ENCODE peak calls at places on chromosomes 2 and 18, in nine cellular contexts. One of them, this sample, is unnamed.

GRCh38 chr2:201674298-201674697 is 24.1 kb downstream of the MPP4 start:
- DNase-seq in upper lobe of left lung: no peak
- DNase-seq in HepG2: no peak
- DNase-seq in A549: no peak
- DNase-seq in esophagus muscularis mucosa: no peak
- DNase-seq in stomach: no peak
- DNase-seq in tibial nerve: no peak
- DNase-seq in suprapubic skin: no peak
- DNase-seq in GM12878: no peak
- DNase-seq in this sample: no peak

GRCh38 chr2:233450854-233451575 is 96.7 kb downstream of the DGKD start:
- DNase-seq in GM12878: no peak
- DNase-seq in A549: no peak
- DNase-seq in tibial nerve: no peak
- DNase-seq in esophagus muscularis mucosa: no peak
- DNase-seq in upper lobe of left lung: peak
- DNase-seq in stomach: no peak
- DNase-seq in HepG2: no peak
- DNase-seq in suprapubic skin: peak
- DNase-seq in this sample: no peak

GRCh38 chr2:170204561-170204960 is 26.6 kb downstream of the MYO3B start:
- DNase-seq in A549: no peak
- DNase-seq in esophagus muscularis mucosa: no peak
- DNase-seq in HepG2: no peak
- DNase-seq in suprapubic skin: no peak
- DNase-seq in tibial nerve: no peak
- DNase-seq in stomach: no peak
- DNase-seq in GM12878: no peak
- DNase-seq in upper lobe of left lung: no peak
- DNase-seq in this sample: no peak

GRCh38 chr2:173264152-173264551 is 90.5 kb upstream of the CDCA7 start:
- DNase-seq in esophagus muscularis mucosa: no peak
- DNase-seq in upper lobe of left lung: no peak
- DNase-seq in tibial nerve: no peak
- DNase-seq in stomach: no peak
- DNase-seq in HepG2: no peak
- DNase-seq in suprapubic skin: no peak
- DNase-seq in A549: no peak
- DNase-seq in GM12878: no peak
- DNase-seq in this sample: no peak

GRCh38 chr18:55323051-55323994 is 264.7 kb downstream of the TCF4 start:
- DNase-seq in stomach: no peak
- DNase-seq in tibial nerve: no peak
- DNase-seq in suprapubic skin: no peak
- DNase-seq in esophagus muscularis mucosa: no peak
- DNase-seq in HepG2: no peak
- DNase-seq in GM12878: no peak
- DNase-seq in A549: no peak
- DNase-seq in upper lobe of left lung: no peak
- DNase-seq in this sample: no peak

GRCh38 chr2:121810959-121811853 is 55.8 kb downstream of the TSN start:
- DNase-seq in A549: peak
- DNase-seq in HepG2: peak
- DNase-seq in GM12878: no peak
- DNase-seq in tibial nerve: peak
- DNase-seq in suprapubic skin: no peak
- DNase-seq in esophagus muscularis mucosa: no peak
- DNase-seq in stomach: peak
- DNase-seq in upper lobe of left lung: no peak
- DNase-seq in this sample: peak

GRCh38 chr2:126208266-126208665 is 447.7 kb upstream of the GYPC start:
- DNase-seq in GM12878: no peak
- DNase-seq in esophagus muscularis mucosa: no peak
- DNase-seq in tibial nerve: no peak
- DNase-seq in stomach: no peak
- DNase-seq in upper lobe of left lung: no peak
- DNase-seq in A549: no peak
- DNase-seq in HepG2: no peak
- DNase-seq in suprapubic skin: no peak
- DNase-seq in this sample: no peak

GRCh38 chr18:79454034-79454735 is 58.5 kb downstream of the NFATC1 start:
- DNase-seq in HepG2: no peak
- DNase-seq in tibial nerve: no peak
- DNase-seq in suprapubic skin: no peak
- DNase-seq in GM12878: no peak
- DNase-seq in upper lobe of left lung: peak
- DNase-seq in esophagus muscularis mucosa: no peak
- DNase-seq in A549: no peak
- DNase-seq in stomach: no peak
- DNase-seq in this sample: no peak

GRCh38 chr2:74632209-74632938 is 15.8 kb downstream of the M1AP start:
- DNase-seq in HepG2: no peak
- DNase-seq in GM12878: no peak
- DNase-seq in tibial nerve: no peak
- DNase-seq in stomach: no peak
- DNase-seq in suprapubic skin: no peak
- DNase-seq in esophagus muscularis mucosa: no peak
- DNase-seq in A549: peak
- DNase-seq in upper lobe of left lung: no peak
- DNase-seq in this sample: no peak

GRCh38 chr2:234840336-234840735 is 111.5 kb upstream of the SH3BP4 start:
- DNase-seq in HepG2: peak
- DNase-seq in suprapubic skin: no peak
- DNase-seq in upper lobe of left lung: no peak
- DNase-seq in tibial nerve: peak
- DNase-seq in A549: peak
- DNase-seq in stomach: no peak
- DNase-seq in GM12878: no peak
- DNase-seq in esophagus muscularis mucosa: no peak
- DNase-seq in this sample: peak

GRCh38 chr18:36769611-36770314 is 59.0 kb downstream of the TPGS2 start:
- DNase-seq in stomach: no peak
- DNase-seq in esophagus muscularis mucosa: peak
- DNase-seq in HepG2: peak
- DNase-seq in upper lobe of left lung: peak
- DNase-seq in A549: peak
- DNase-seq in GM12878: no peak
- DNase-seq in suprapubic skin: no peak
- DNase-seq in tibial nerve: no peak
- DNase-seq in this sample: no peak

GRCh38 chr2:120177011-120177621 is 46.1 kb downstream of the TMEM185B start:
- DNase-seq in A549: no peak
- DNase-seq in suprapubic skin: no peak
- DNase-seq in esophagus muscularis mucosa: no peak
- DNase-seq in upper lobe of left lung: peak
- DNase-seq in GM12878: peak
- DNase-seq in tibial nerve: no peak
- DNase-seq in HepG2: no peak
- DNase-seq in stomach: peak
- DNase-seq in this sample: peak

GRCh38 chr2:38439807-38440300 is 62.8 kb upstream of the ATL2 start:
- DNase-seq in esophagus muscularis mucosa: no peak
- DNase-seq in suprapubic skin: no peak
- DNase-seq in HepG2: no peak
- DNase-seq in upper lobe of left lung: no peak
- DNase-seq in A549: no peak
- DNase-seq in GM12878: no peak
- DNase-seq in tibial nerve: no peak
- DNase-seq in stomach: no peak
- DNase-seq in this sample: no peak

GRCh38 chr2:140508756-140509155 is 1622.1 kb downstream of the LRP1B start:
- DNase-seq in suprapubic skin: no peak
- DNase-seq in stomach: no peak
- DNase-seq in GM12878: no peak
- DNase-seq in upper lobe of left lung: no peak
- DNase-seq in esophagus muscularis mucosa: no peak
- DNase-seq in A549: no peak
- DNase-seq in HepG2: no peak
- DNase-seq in tibial nerve: no peak
- DNase-seq in this sample: no peak

GRCh38 chr2:233142355-233142897 is 82.3 kb downstream of the INPP5D start:
- DNase-seq in upper lobe of left lung: no peak
- DNase-seq in stomach: no peak
- DNase-seq in tibial nerve: no peak
- DNase-seq in GM12878: peak
- DNase-seq in A549: no peak
- DNase-seq in esophagus muscularis mucosa: no peak
- DNase-seq in HepG2: no peak
- DNase-seq in suprapubic skin: no peak
- DNase-seq in this sample: no peak

GRCh38 chr2:151973013-151973900 is 125.6 kb downstream of the CACNB4 start:
- DNase-seq in HepG2: peak
- DNase-seq in suprapubic skin: no peak
- DNase-seq in esophagus muscularis mucosa: no peak
- DNase-seq in stomach: no peak
- DNase-seq in GM12878: no peak
- DNase-seq in upper lobe of left lung: no peak
- DNase-seq in tibial nerve: no peak
- DNase-seq in A549: no peak
- DNase-seq in this sample: no peak
- TF ChIP-seq EP300 in HepG2: no peak
- TF ChIP-seq EP300 in suprapubic skin: no peak
- TF ChIP-seq EP300 in esophagus muscularis mucosa: no peak
- TF ChIP-seq EP300 in stomach: no peak
- TF ChIP-seq EP300 in GM12878: no peak
- TF ChIP-seq EP300 in upper lobe of left lung: no peak
- TF ChIP-seq EP300 in tibial nerve: no peak
- TF ChIP-seq EP300 in A549: no peak
- TF ChIP-seq EP300 in this sample: no peak

DNA sequence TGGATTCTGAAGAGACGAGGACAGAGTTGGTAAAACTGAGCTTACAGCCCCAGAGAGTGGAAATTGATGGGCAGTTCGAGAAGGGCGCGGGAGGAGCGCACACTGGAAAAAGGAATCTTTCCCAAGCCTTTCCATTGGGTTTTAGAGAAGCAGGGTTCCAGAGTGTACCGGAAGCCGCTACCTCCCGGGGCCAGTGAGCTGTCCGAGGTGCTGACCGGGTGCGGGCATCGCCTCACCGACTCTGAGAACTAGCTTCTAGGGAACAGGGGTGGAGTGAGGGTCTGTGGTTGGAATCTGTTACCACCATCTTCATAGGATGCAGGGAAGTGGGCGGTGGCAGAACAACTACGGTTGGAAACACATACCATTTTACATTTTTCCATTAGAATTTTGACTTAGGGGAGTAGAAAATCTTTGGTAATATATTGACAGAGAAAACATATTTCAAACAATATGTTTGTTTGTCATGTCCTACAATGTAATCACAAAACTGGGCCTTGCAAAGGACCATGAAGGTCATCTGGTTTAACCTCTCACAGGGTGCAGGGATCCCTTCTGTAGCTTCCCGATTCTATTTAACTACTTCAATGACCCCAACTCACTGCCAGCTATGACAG is 724 bp downstream of the NMS start:
- DNase-seq in A549: no peak
- DNase-seq in stomach: no peak
- DNase-seq in esophagus muscularis mucosa: no peak
- DNase-seq in tibial nerve: no peak
- DNase-seq in GM12878: no peak
- DNase-seq in upper lobe of left lung: peak
- DNase-seq in suprapubic skin: no peak
- DNase-seq in HepG2: peak
- DNase-seq in this sample: no peak
- TF ChIP-seq EP300 in A549: no peak
- TF ChIP-seq EP300 in stomach: no peak
- TF ChIP-seq EP300 in esophagus muscularis mucosa: no peak
- TF ChIP-seq EP300 in tibial nerve: no peak
- TF ChIP-seq EP300 in GM12878: no peak
- TF ChIP-seq EP300 in upper lobe of left lung: no peak
- TF ChIP-seq EP300 in suprapubic skin: no peak
- TF ChIP-seq EP300 in HepG2: no peak
- TF ChIP-seq EP300 in this sample: no peak

DNA sequence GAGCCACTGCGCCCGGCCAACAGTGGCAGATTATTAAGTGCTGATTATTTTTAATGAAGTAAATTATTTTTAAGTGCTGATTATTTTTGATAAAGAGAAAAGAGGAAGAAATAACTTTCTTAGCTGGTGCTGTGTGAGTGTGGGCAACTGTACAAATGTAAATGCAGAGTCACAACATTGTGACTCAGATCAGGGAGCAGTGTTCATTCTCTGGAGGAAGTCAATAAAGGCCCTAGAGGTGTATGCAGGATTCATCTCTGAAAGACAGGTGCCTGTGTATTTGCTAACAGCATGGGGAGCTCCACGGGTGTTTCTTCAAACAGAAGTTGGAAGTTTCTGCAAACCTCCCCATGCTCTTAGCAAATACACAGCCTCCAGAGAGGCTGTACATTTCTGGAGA is 6.2 kb downstream of the KRTCAP3 start:
- DNase-seq in stomach: no peak
- DNase-seq in upper lobe of left lung: no peak
- DNase-seq in GM12878: no peak
- DNase-seq in HepG2: no peak
- DNase-seq in suprapubic skin: no peak
- DNase-seq in esophagus muscularis mucosa: no peak
- DNase-seq in tibial nerve: no peak
- DNase-seq in A549: no peak
- DNase-seq in this sample: no peak
- TF ChIP-seq EP300 in stomach: no peak
- TF ChIP-seq EP300 in upper lobe of left lung: no peak
- TF ChIP-seq EP300 in GM12878: no peak
- TF ChIP-seq EP300 in HepG2: no peak
- TF ChIP-seq EP300 in suprapubic skin: no peak
- TF ChIP-seq EP300 in esophagus muscularis mucosa: no peak
- TF ChIP-seq EP300 in tibial nerve: no peak
- TF ChIP-seq EP300 in A549: no peak
- TF ChIP-seq EP300 in this sample: no peak

DNA sequence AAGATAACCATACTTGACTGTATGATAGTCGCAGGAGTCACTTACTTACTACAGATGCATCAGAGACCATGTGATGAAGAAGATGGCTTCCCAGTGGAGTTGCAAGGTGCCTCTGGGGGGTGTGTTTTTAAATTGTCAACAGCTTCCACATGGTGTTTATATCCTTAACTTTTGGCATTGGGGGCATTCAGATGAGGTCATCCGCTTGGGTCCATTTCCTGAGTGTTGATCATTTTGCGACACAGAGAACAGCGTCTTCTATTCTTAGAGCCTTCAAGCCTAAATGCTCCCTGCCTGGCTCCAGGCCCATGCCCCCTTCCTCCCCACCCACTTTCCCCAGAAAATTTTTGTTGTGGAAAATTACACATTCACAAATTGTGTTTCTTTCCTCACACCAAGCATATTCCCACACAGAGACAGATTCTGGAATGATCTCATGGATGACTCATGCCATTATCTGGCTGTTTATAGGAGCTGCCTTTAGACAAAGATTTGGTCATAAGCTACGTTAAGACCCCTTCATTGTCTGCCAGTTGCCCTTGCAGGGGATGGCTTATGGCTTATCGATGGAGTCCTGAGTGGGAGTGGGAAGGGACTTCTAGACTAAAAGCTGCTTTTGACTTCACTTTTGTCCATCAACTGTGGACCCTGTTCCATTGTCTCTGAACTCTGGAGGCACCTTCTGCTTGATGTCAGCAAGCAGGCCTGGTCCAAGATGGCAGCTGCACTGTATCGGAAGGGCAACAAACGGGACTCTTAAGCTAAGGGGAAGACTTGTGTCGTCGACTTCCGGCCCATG is 91.8 kb downstream of the CABLES1 start:
- DNase-seq in tibial nerve: peak
- DNase-seq in esophagus muscularis mucosa: no peak
- DNase-seq in HepG2: no peak
- DNase-seq in suprapubic skin: no peak
- DNase-seq in upper lobe of left lung: no peak
- DNase-seq in GM12878: no peak
- DNase-seq in A549: no peak
- DNase-seq in stomach: no peak
- DNase-seq in this sample: no peak
- TF ChIP-seq EP300 in tibial nerve: no peak
- TF ChIP-seq EP300 in esophagus muscularis mucosa: no peak
- TF ChIP-seq EP300 in HepG2: no peak
- TF ChIP-seq EP300 in suprapubic skin: no peak
- TF ChIP-seq EP300 in upper lobe of left lung: no peak
- TF ChIP-seq EP300 in GM12878: no peak
- TF ChIP-seq EP300 in A549: no peak
- TF ChIP-seq EP300 in stomach: no peak
- TF ChIP-seq EP300 in this sample: no peak